ENCODE peak calls at places on chromosome 14, in six cellular contexts. D, Y, W, N, H and T are unnamed samples.

GRCh38 chr14:22319526-22320352 is 269.3 kb downstream of the DAD1 start:
- DNase-seq in D (peak), Y (peak), W (peak), N (no peak), H (peak), T (no peak)

GRCh38 chr14:59213368-59214315 is 25.2 kb downstream of the DAAM1 start:
- DNase-seq in D (peak), Y (peak), W (no peak), N (no peak), H (no peak), T (no peak)

GRCh38 chr14:85634205-85634604 is 104.3 kb downstream of the FLRT2 start:
- DNase-seq in D (no peak), Y (peak), W (no peak), N (no peak), H (no peak), T (no peak)

GRCh38 chr14:44149597-44149996 is 357.5 kb downstream of the FSCB start:
- DNase-seq in D (peak), Y (no peak), W (no peak), N (no peak), H (no peak), T (peak)

GRCh38 chr14:32013083-32013482 is 64.0 kb upstream of the ARHGAP5 start:
- DNase-seq in D (no peak), Y (no peak), W (no peak), N (no peak), H (no peak), T (no peak)

GRCh38 chr14:21631084-21631483 is 3.7 kb downstream of the OR10G2 start:
- DNase-seq in D (no peak), Y (no peak), W (no peak), N (no peak), H (no peak), T (no peak)

GRCh38 chr14:53963491-53964227 is 7.0 kb upstream of the BMP4 start:
- DNase-seq in D (peak), Y (peak), W (peak), N (peak), H (peak), T (peak)

GRCh38 chr14:77642407-77642806 is 26.0 kb upstream of the SPTLC2 start:
- DNase-seq in D (no peak), Y (no peak), W (no peak), N (no peak), H (no peak), T (no peak)

GRCh38 chr14:58414845-58415244 is 12.5 kb downstream of the TIMM9 start:
- DNase-seq in D (no peak), Y (no peak), W (no peak), N (no peak), H (peak), T (no peak)

GRCh38 chr14:64958201-64958600 is 13.9 kb downstream of the RAB15 start:
- DNase-seq in D (no peak), Y (no peak), W (no peak), N (no peak), H (no peak), T (no peak)

GRCh38 chr14:69536976-69537375 is 37.7 kb downstream of the CCDC177 start:
- DNase-seq in D (no peak), Y (no peak), W (no peak), N (no peak), H (no peak), T (no peak)

GRCh38 chr14:101477648-101478047 is 83.6 kb upstream of the DIO3 start:
- DNase-seq in D (peak), Y (no peak), W (no peak), N (no peak), H (no peak), T (peak)

GRCh38 chr14:85534435-85534834 is 4.5 kb downstream of the FLRT2 start:
- DNase-seq in D (peak), Y (no peak), W (no peak), N (no peak), H (no peak), T (no peak)

GRCh38 chr14:68395585-68395984 is 397.3 kb downstream of the ZFP36L1 start:
- DNase-seq in D (peak), Y (peak), W (no peak), N (no peak), H (no peak), T (no peak)

GRCh38 chr14:51487848-51488247 is 163.9 kb upstream of the FRMD6 start:
- DNase-seq in D (no peak), Y (no peak), W (no peak), N (no peak), H (no peak), T (no peak)

GRCh38 chr14:29442720-29443119 is 484.9 kb downstream of the PRKD1 start:
- DNase-seq in D (peak), Y (peak), W (no peak), N (no peak), H (no peak), T (no peak)

GRCh38 chr14:51004352-51004800 is 60.1 kb upstream of the PYGL start:
- DNase-seq in D (no peak), Y (no peak), W (no peak), N (no peak), H (no peak), T (no peak)

GRCh38 chr14:99038401-99038800 is 233.6 kb downstream of the BCL11B start:
- DNase-seq in D (peak), Y (peak), W (peak), N (no peak), H (no peak), T (peak)

GRCh38 chr14:99035712-99036593 is 236.0 kb downstream of the BCL11B start:
- DNase-seq in D (peak), Y (peak), W (peak), N (peak), H (peak), T (no peak)

GRCh38 chr14:99039316-99040041 is 232.5 kb downstream of the BCL11B start:
- DNase-seq in D (no peak), Y (no peak), W (peak), N (no peak), H (no peak), T (no peak)

GRCh38 chr14:99036594-99037293 is 235.3 kb downstream of the BCL11B start:
- DNase-seq in D (no peak), Y (no peak), W (peak), N (no peak), H (no peak), T (peak)

GRCh38 chr14:99037777-99038176 is 234.2 kb downstream of the BCL11B start:
- DNase-seq in D (no peak), Y (no peak), W (peak), N (no peak), H (no peak), T (peak)
- TF ChIP-seq CTCF in D (no peak), Y (peak), W (no peak), N (peak), H (peak), T (peak)

DNA sequence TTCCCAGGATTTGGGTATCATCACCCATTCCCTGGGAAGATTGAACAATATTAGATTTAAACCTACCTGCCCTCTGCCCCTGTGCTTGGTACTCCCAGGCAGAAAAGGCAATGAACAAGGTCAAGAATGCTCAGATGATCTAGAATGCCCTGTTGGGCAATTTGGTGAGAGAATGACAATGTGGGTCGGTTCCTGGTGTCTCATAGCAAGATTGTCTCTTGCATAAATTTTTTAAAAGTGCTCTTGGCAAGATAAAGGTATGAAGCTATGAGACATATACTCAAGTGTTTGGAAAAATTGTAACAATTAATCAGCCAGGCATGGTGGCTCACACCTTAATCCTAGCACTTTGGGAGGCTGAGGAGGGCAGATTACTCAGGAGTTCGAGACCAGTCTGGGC is 86.0 kb upstream of the OTX2 start:
- DNase-seq in D (no peak), Y (no peak), W (no peak), N (no peak), H (no peak), T (no peak)
- TF ChIP-seq CTCF in D (no peak), Y (no peak), W (no peak), N (no peak), H (no peak), T (no peak)

GRCh38 chr14:24690492-24690891 is 56.5 kb upstream of the GZMB start:
- DNase-seq in D (no peak), Y (no peak), W (no peak), N (no peak), H (no peak), T (no peak)
- TF ChIP-seq CTCF in D (no peak), Y (no peak), W (no peak), N (no peak), H (no peak), T (no peak)

GRCh38 chr14:48580692-48581091 is 905.3 kb upstream of the MDGA2 start:
- DNase-seq in D (no peak), Y (no peak), W (no peak), N (no peak), H (no peak), T (no peak)
- TF ChIP-seq CTCF in D (no peak), Y (no peak), W (no peak), N (no peak), H (no peak), T (no peak)

GRCh38 chr14:78790262-78790661 is 620.1 kb downstream of the NRXN3 start:
- DNase-seq in D (no peak), Y (no peak), W (no peak), N (no peak), H (no peak), T (no peak)
- TF ChIP-seq CTCF in D (no peak), Y (no peak), W (no peak), N (no peak), H (no peak), T (peak)

DNA sequence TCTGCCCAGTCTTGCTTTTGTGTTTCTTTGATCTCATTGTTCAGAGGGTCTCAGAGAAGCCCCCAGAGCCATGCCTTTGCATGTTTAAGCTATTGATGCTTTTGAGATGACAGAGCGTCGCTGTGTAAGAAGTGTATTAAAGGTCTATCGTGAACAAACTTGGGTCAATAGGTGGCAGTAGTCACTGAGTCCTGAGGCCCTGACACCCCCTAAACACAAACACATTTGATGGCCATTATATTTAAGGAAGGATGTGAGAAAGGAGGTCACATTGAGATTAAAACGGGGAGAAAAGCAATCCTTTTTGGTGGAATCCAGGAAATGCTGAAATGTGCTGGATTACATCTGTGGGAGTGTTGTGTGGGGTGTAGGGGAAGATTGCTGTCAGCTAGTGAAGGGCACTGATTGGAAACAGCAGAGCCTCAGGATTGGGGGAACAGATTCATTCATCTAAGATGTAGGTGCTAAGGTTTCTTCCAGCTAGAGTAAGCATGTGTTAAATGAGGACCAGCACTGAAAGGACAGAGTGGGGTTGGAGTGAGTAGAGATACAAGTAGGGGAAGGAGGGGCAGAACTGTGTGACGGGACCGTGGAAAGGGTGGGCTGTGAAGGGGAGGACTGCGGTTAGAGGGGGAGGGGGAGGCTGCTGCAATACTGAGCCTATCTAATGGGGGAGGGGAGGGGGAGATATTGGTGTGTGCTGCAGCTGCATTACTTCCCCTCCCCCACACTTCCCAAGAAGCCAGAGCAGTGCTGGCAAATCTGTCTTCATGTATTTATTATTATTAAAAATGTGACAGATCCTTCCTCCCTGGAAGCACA is 12.7 kb downstream of the NGDN start:
- DNase-seq in D (no peak), Y (no peak), W (no peak), N (no peak), H (no peak), T (no peak)
- TF ChIP-seq CTCF in D (no peak), Y (no peak), W (no peak), N (no peak), H (no peak), T (no peak)

DNA sequence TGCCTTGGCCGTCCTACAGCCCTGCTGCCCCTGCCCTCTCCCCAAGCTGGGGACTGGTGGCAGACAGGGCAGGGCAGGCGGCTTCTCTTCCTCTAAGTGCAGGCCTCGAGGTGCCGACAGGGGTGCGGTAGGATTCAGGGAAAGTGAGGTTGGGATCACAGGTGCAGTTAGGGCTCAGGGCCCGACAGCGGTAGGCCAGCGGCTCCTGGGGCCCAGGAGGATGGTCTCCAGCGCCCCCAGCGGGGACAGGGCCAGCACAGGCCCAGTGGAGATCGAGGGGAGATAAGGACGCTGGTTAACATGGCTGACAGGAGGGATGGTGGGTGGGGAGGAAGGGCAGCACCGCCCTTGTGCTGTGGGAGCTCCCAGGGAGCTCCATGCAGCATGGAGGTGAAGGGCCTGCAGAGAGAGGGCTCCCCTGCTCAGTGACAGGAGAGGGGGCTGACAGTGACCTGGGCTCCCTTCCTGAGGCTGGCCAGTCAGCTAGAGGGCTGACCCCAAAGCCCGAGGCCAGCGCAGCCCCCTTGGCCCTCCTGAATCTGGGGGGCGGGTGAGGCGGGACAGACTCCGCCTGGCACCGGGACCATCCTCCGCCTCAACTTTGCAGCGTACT is 860 bp upstream of the CRIP1 start:
- DNase-seq in D (no peak), Y (no peak), W (no peak), N (no peak), H (peak), T (no peak)
- TF ChIP-seq CTCF in D (peak), Y (peak), W (no peak), N (peak), H (peak), T (peak)

DNA sequence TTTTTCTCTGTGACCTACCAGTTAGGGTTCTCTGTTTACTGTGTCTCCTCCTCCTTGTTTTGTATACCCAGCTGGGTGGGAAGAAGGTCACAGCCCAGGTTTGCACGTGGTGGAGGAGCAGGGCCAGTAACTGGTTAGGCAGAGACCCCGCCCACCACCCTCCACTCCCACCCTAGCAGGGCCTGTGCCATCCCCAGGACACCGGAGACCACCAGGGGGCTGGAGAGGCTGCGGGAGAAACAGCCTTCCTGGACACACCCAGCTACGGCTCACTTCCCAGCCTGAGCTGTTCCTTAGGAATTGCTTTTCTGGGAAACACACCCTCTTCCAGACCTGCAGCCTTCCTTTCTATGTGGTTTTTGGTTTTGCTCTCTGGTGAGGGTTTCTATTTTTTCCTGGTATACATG is 21.1 kb downstream of the BDKRB2 start:
- DNase-seq in D (peak), Y (no peak), W (no peak), N (no peak), H (peak), T (no peak)
- TF ChIP-seq CTCF in D (peak), Y (peak), W (no peak), N (no peak), H (peak), T (peak)

GRCh38 chr14:95647926-95648325 is 38.3 kb upstream of the TCL1B start:
- DNase-seq in D (no peak), Y (no peak), W (no peak), N (no peak), H (no peak), T (no peak)

GRCh38 chr14:95652171-95652570 is 34.1 kb upstream of the TCL1B start:
- DNase-seq in D (no peak), Y (no peak), W (no peak), N (no peak), H (no peak), T (no peak)

GRCh38 chr14:95652690-95653089 is 33.5 kb upstream of the TCL1B start:
- DNase-seq in D (no peak), Y (no peak), W (no peak), N (no peak), H (no peak), T (no peak)

GRCh38 chr14:95649230-95649629 is 37.0 kb upstream of the TCL1B start:
- DNase-seq in D (no peak), Y (no peak), W (peak), N (no peak), H (no peak), T (no peak)

GRCh38 chr14:95651028-95651427 is 35.2 kb upstream of the TCL1B start:
- DNase-seq in D (no peak), Y (no peak), W (no peak), N (no peak), H (no peak), T (no peak)
- TF ChIP-seq CTCF in D (no peak), Y (no peak), W (no peak), N (no peak), H (no peak), T (no peak)

GRCh38 chr14:102805941-102806340 is 28.7 kb downstream of the TRAF3 start:
- DNase-seq in D (no peak), Y (no peak), W (no peak), N (no peak), H (no peak), T (no peak)
- TF ChIP-seq CTCF in D (no peak), Y (peak), W (no peak), N (peak), H (no peak), T (no peak)